ENCODE peak calls at places on chromosomes 7 and 10, in nine cellular contexts. L is mesothelial cell of epicardium, G is thyroid gland, O is tibial artery, Z is GM12865, V is AG09319, E is vagina, R is sigmoid colon, K is breast epithelium. W is an unnamed sample.

GRCh38 chr10:5482016-5482415 is 17.4 kb downstream of the CALML5 start:
- DNase-seq in K (no peak), Z (no peak), R (peak), V (no peak), G (no peak), E (no peak), L (no peak), O (no peak), W (no peak)

GRCh38 chr10:34016541-34016940 is 682.1 kb upstream of the NRP1 start:
- DNase-seq in R (no peak), L (no peak), O (no peak), G (no peak), K (no peak), V (no peak), E (no peak), Z (no peak), W (no peak)

GRCh38 chr7:2990949-2991470 is 52.7 kb downstream of the CARD11 start:
- DNase-seq in L (no peak), V (no peak), G (no peak), Z (no peak), R (peak), O (no peak), E (no peak), K (no peak), W (no peak)

GRCh38 chr7:38840736-38841460 is 68.1 kb downstream of the VPS41 start:
- DNase-seq in O (no peak), Z (peak), G (no peak), V (peak), E (no peak), R (no peak), K (no peak), L (no peak), W (no peak)

GRCh38 chr7:32290015-32290414 is 200.2 kb downstream of the LSM5 start:
- DNase-seq in L (no peak), Z (no peak), K (no peak), G (peak), O (no peak), R (peak), V (no peak), E (no peak), W (no peak)

GRCh38 chr10:105797234-105797890 is 1156.3 kb downstream of the SORCS3 start:
- DNase-seq in G (no peak), K (no peak), Z (peak), L (no peak), O (no peak), E (no peak), R (no peak), V (no peak), W (no peak)

GRCh38 chr10:8048281-8049008 is 6.0 kb upstream of the GATA3 start:
- DNase-seq in O (no peak), G (no peak), V (no peak), E (no peak), L (no peak), R (no peak), Z (peak), K (no peak), W (no peak)

GRCh38 chr7:90396420-90396819 is 6.8 kb upstream of the CLDN12 start:
- DNase-seq in V (no peak), G (no peak), Z (no peak), R (no peak), L (no peak), O (no peak), E (no peak), K (no peak), W (no peak)

GRCh38 chr7:66847879-66848810 is 72.9 kb upstream of the TMEM248 start:
- DNase-seq in E (no peak), O (no peak), V (peak), L (no peak), Z (no peak), K (no peak), R (no peak), G (no peak), W (no peak)

GRCh38 chr7:134444198-134444960 is 14.5 kb downstream of the AKR1B1 start:
- DNase-seq in V (no peak), E (no peak), R (no peak), L (no peak), K (no peak), O (no peak), Z (no peak), G (no peak), W (no peak)

GRCh38 chr7:8773518-8773917 is 340.1 kb downstream of the NXPH1 start:
- DNase-seq in Z (no peak), O (no peak), K (no peak), V (no peak), E (no peak), L (no peak), G (no peak), R (no peak), W (no peak)

GRCh38 chr10:122703483-122704448 is 4.1 kb upstream of the C10orf120 start:
- DNase-seq in K (peak), R (peak), E (no peak), G (peak), L (peak), O (peak), Z (peak), V (peak), W (peak)

GRCh38 chr10:99781734-99782429 is 558 bp upstream of the ABCC2 start:
- DNase-seq in E (no peak), G (no peak), K (no peak), L (no peak), R (no peak), V (no peak), O (no peak), Z (no peak), W (no peak)

GRCh38 chr10:104297697-104298660 is 29.0 kb downstream of the GSTO2 start:
- DNase-seq in V (no peak), Z (no peak), O (no peak), G (no peak), K (no peak), E (no peak), L (no peak), R (no peak), W (peak)

GRCh38 chr7:41403291-41403690 is 299.6 kb downstream of the INHBA start:
- DNase-seq in V (no peak), O (no peak), R (no peak), K (no peak), L (no peak), E (no peak), G (no peak), Z (no peak), W (no peak)

GRCh38 chr10:126226205-126226604 is 162.1 kb downstream of the ADAM12 start:
- DNase-seq in E (no peak), Z (no peak), L (no peak), G (no peak), K (no peak), R (no peak), O (no peak), V (no peak), W (no peak)

GRCh38 chr7:140326116-140326928 is 72.0 kb downstream of the SLC37A3 start:
- DNase-seq in L (no peak), O (peak), E (no peak), R (peak), G (peak), V (peak), K (peak), Z (peak), W (peak)

GRCh38 chr10:91374054-91374453 is 36.1 kb upstream of the HECTD2 start:
- DNase-seq in K (no peak), G (no peak), V (no peak), L (no peak), R (no peak), E (no peak), O (no peak), Z (no peak), W (no peak)

GRCh38 chr7:140448781-140449180 is 30.5 kb downstream of the MKRN1 start:
- DNase-seq in O (no peak), K (no peak), L (no peak), Z (no peak), G (no peak), R (peak), V (no peak), E (no peak), W (no peak)

GRCh38 chr7:130008941-130009847 is 42.0 kb downstream of the ZC3HC1 start:
- DNase-seq in R (no peak), V (no peak), K (peak), L (no peak), E (no peak), O (no peak), Z (no peak), G (peak), W (no peak)

GRCh38 chr7:37009282-37009681 is 285.0 kb upstream of the AOAH start:
- DNase-seq in L (no peak), R (no peak), Z (no peak), G (no peak), E (no peak), O (no peak), K (no peak), V (no peak), W (no peak)

GRCh38 chr10:118002581-118002980 is 44.2 kb downstream of the RAB11FIP2 start:
- DNase-seq in Z (no peak), R (no peak), E (no peak), O (no peak), G (no peak), V (no peak), L (no peak), K (no peak), W (no peak)

GRCh38 chr7:17680943-17681351 is 259.3 kb downstream of the SNX13 start:
- DNase-seq in G (no peak), V (no peak), Z (peak), O (no peak), L (no peak), E (no peak), K (no peak), R (no peak), W (no peak)

GRCh38 chr10:76971565-76972170 is 665.9 kb downstream of the KCNMA1 start:
- DNase-seq in K (no peak), O (no peak), V (no peak), L (no peak), R (no peak), G (no peak), Z (no peak), E (no peak), W (no peak)

GRCh38 chr10:124145109-124145860 is 51.9 kb upstream of the CHST15 start:
- DNase-seq in O (peak), V (no peak), Z (peak), G (peak), L (no peak), R (peak), E (no peak), K (no peak), W (no peak)

GRCh38 chr7:83162402-83163256 is at the start of gene PCLO:
- DNase-seq in K (peak), V (no peak), G (peak), R (peak), L (peak), O (no peak), Z (peak), E (no peak), W (peak)

GRCh38 chr10:5583525-5584175 is 58.9 kb downstream of the CALML3 start:
- DNase-seq in K (peak), L (no peak), V (no peak), E (no peak), G (peak), R (peak), O (no peak), Z (peak), W (no peak)

GRCh38 chr10:44723654-44724053 is 187.5 kb upstream of the TMEM72 start:
- DNase-seq in K (no peak), O (peak), L (no peak), Z (no peak), E (no peak), G (no peak), V (no peak), R (peak), W (no peak)

GRCh38 chr7:19519443-19519977 is 189.3 kb downstream of the POLR1F start:
- DNase-seq in E (no peak), G (no peak), K (no peak), R (no peak), O (no peak), L (no peak), V (no peak), Z (no peak), W (no peak)

GRCh38 chr10:8543361-8544056 is 489.0 kb downstream of the GATA3 start:
- DNase-seq in K (peak), Z (no peak), G (peak), R (no peak), V (no peak), O (no peak), E (no peak), L (no peak), W (no peak)

GRCh38 chr7:75555736-75556135 is 63.6 kb downstream of the SPDYE5 start:
- DNase-seq in K (no peak), O (no peak), G (no peak), E (no peak), R (no peak), L (no peak), Z (no peak), V (no peak), W (no peak)
- TF ChIP-seq CTCF in K (no peak), O (no peak), G (no peak), E (no peak), R (no peak), L (no peak), Z (no peak), V (no peak), W (no peak)

DNA sequence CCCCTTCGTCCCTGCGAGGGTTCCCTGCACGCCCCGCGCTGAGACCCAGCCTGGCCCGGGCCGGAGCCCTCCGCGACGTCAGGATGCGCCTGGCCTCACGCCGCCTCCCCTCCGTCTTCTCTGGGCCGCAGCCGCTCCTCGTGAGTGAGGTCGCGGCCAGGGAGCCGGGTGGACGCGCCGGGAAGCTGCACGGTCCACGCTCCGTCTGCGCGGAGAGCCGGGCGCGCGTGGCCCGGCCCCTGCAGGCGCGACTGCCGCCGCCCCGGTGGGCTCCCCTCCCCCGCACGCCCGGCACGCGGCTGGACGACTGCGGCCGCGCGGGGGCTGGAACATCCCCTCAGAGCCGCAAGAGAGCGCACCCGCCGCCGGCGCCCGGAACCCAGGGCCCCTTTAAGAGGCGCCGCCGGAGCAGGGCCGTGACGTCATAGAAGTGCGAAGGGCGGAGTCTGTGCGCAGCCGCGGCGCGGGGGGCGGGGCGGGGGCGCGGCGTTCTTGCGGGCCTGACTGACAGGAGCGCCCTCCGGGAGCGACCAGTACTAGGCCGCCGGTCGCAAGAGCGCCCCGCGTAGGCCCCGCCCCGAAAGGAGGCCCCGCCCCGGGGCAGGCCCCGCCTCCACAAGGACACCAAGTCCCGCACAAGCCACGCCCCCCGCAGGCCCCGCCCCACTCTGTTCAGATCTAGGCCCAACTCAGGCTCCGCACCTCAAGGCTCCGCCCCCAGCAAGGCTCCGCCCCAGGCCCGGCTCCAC is 449 bp upstream of the INPP5A start:
- DNase-seq in G (peak), K (peak), L (peak), Z (peak), R (peak), O (peak), V (peak), E (no peak), W (peak)
- TF ChIP-seq CTCF in G (peak), K (peak), L (no peak), Z (peak), R (no peak), O (peak), V (peak), E (peak), W (peak)

GRCh38 chr7:1673581-1674102 is 3.6 kb downstream of the ELFN1 start:
- DNase-seq in L (peak), R (peak), O (no peak), K (peak), G (no peak), E (no peak), V (no peak), Z (no peak), W (peak)

GRCh38 chr7:1669954-1670893 is at the start of gene ELFN1:
- DNase-seq in G (no peak), O (peak), Z (no peak), R (peak), K (peak), V (no peak), L (peak), E (no peak), W (peak)

GRCh38 chr7:1670894-1671875 is 1.1 kb downstream of the ELFN1 start:
- DNase-seq in R (peak), L (peak), Z (no peak), K (peak), V (no peak), E (no peak), G (no peak), O (peak), W (peak)

GRCh38 chr7:1672851-1673486 is 2.9 kb downstream of the ELFN1 start:
- DNase-seq in G (no peak), Z (no peak), L (peak), O (peak), K (peak), R (peak), V (no peak), E (no peak), W (peak)

GRCh38 chr7:1671876-1672451 is 1.9 kb downstream of the ELFN1 start:
- DNase-seq in O (peak), Z (no peak), V (no peak), K (peak), G (no peak), E (no peak), R (peak), L (peak), W (peak)
- TF ChIP-seq CTCF in O (no peak), Z (no peak), V (no peak), K (no peak), G (no peak), E (no peak), R (no peak), L (no peak), W (no peak)

GRCh38 chr10:48749254-48749787 is 64.6 kb downstream of the WDFY4 start:
- DNase-seq in V (no peak), E (peak), G (no peak), Z (no peak), O (no peak), L (no peak), K (no peak), R (no peak), W (no peak)

GRCh38 chr10:48748573-48748972 is 63.9 kb downstream of the WDFY4 start:
- DNase-seq in V (no peak), E (peak), L (no peak), O (no peak), R (no peak), Z (peak), G (no peak), K (no peak), W (no peak)

GRCh38 chr10:48750991-48751390 is 66.3 kb downstream of the WDFY4 start:
- DNase-seq in O (no peak), E (no peak), L (no peak), K (no peak), G (no peak), R (no peak), Z (no peak), V (no peak), W (no peak)

GRCh38 chr10:48750019-48750418 is 65.3 kb downstream of the WDFY4 start:
- DNase-seq in E (peak), O (no peak), Z (no peak), V (no peak), G (no peak), L (no peak), K (no peak), R (no peak), W (no peak)

GRCh38 chr10:48751730-48752129 is 67.1 kb downstream of the WDFY4 start:
- DNase-seq in L (no peak), E (peak), V (no peak), O (no peak), Z (no peak), R (no peak), K (no peak), G (no peak), W (no peak)
- TF ChIP-seq CTCF in L (no peak), E (no peak), V (no peak), O (no peak), Z (no peak), R (no peak), K (no peak), G (no peak), W (no peak)

GRCh38 chr7:5433181-5433580 is 9.5 kb upstream of the TNRC18 start:
- DNase-seq in G (no peak), O (no peak), L (no peak), E (no peak), V (no peak), K (no peak), Z (no peak), R (no peak), W (no peak)
- TF ChIP-seq CTCF in G (no peak), O (no peak), L (no peak), E (no peak), V (no peak), K (no peak), Z (no peak), R (no peak), W (no peak)

W was measured in progenitor cell of endocrine pancreas.